ENCODE peak calls at places on chromosome 2, in five cellular contexts. W is colonic mucosa; K is heart left ventricle; V is AG08395; O is stimulated activated CD4-positive, alpha-beta T cell treated with anti-CD3 and anti-CD28 coated beads, Interleukin-15, amount 100 ng/mL, for 1 hour. H is an unnamed sample.
A peak's percentile ranks its signal among the peaks of the same experiment; 100 is the strongest.

GRCh38 chr2:231168460-231169139 is 29.8 kb upstream of the ARMC9 start:
- DNase-seq in W (no peak), K (no peak), V (no peak), O (no peak), H (no peak)

GRCh38 chr2:47056875-47057731 is 98.0 kb downstream of the STPG4 start:
- DNase-seq in W (peak; percentile 67), K (peak; percentile 82), V (no peak), O (no peak), H (no peak)

GRCh38 chr2:113075030-113075429 is 7.3 kb downstream of the IL1F10 start:
- DNase-seq in W (no peak), K (no peak), V (no peak), O (no peak), H (no peak)

GRCh38 chr2:192194866-192195547 is at the start of gene TMEFF2:
- DNase-seq in W (peak; percentile 44), K (peak; percentile 61), V (peak; percentile 81), O (peak; percentile 12), H (peak; percentile 45)

GRCh38 chr2:233414777-233415570 is 60.7 kb downstream of the DGKD start:
- DNase-seq in W (peak; percentile 48), K (no peak), V (peak; percentile 69), O (no peak), H (peak; percentile 65)

GRCh38 chr2:112703684-112704083 is 17.1 kb upstream of the NT5DC4 start:
- DNase-seq in W (no peak), K (no peak), V (no peak), O (no peak), H (no peak)

GRCh38 chr2:233011268-233012190 is 1.5 kb downstream of the NGEF start:
- DNase-seq in W (no peak), K (no peak), V (no peak), O (no peak), H (no peak)

GRCh38 chr2:168380500-168380899 is 75.6 kb upstream of the CERS6 start:
- DNase-seq in W (no peak), K (no peak), V (no peak), O (no peak), H (no peak)

GRCh38 chr2:3200420-3200939 is 177.1 kb downstream of the EIPR1 start:
- DNase-seq in W (no peak), K (no peak), V (peak; percentile 59), O (no peak), H (no peak)

GRCh38 chr2:16092861-16093638 is 152.7 kb downstream of the MYCN start:
- DNase-seq in W (no peak), K (no peak), V (no peak), O (no peak), H (no peak)

GRCh38 chr2:148565272-148565894 is 79.2 kb upstream of the EPC2 start:
- DNase-seq in W (no peak), K (no peak), V (no peak), O (no peak), H (no peak)

GRCh38 chr2:1728821-1729220 is 15.5 kb downstream of the PXDN start:
- DNase-seq in W (peak; percentile 31), K (no peak), V (no peak), O (no peak), H (no peak)

GRCh38 chr2:220221904-220222495 is 594.6 kb downstream of the SLC4A3 start:
- DNase-seq in W (no peak), K (no peak), V (no peak), O (no peak), H (no peak)

GRCh38 chr2:5981241-5982055 is 289.3 kb downstream of the SOX11 start:
- DNase-seq in W (no peak), K (no peak), V (no peak), O (no peak), H (no peak)

GRCh38 chr2:240926516-240927389 is 20.6 kb downstream of the CROCC2 start:
- DNase-seq in W (peak; percentile 15), K (peak; percentile 51), V (peak; percentile 71), O (no peak), H (no peak)

GRCh38 chr2:83967854-83968253 is 491.2 kb downstream of the SUCLG1 start:
- DNase-seq in W (no peak), K (no peak), V (no peak), O (no peak), H (no peak)

H was measured in lung.